ENCODE peak calls at places on chromosomes 12 and 14, in seven cellular contexts. Q is heart left ventricle; X is CD4-positive, alpha-beta memory T cell; O is body of pancreas; V is gastrocnemius medialis; R is SJCRH30; T is pancreas. J is an unnamed sample. For H3K4me1, the result is how much of the 10 kb centered on the place peaks cover.

GRCh38 chr12:38123566-38124246 is 192.9 kb upstream of the ALG10B start:
- DNase-seq in R (no peak), Q (no peak), V (no peak), O (no peak), T (no peak), X (no peak), J (no peak)

GRCh38 chr12:118377891-118378470 is 1.6 kb downstream of the SUDS3 start:
- DNase-seq in O (peak), R (peak), Q (peak), V (no peak), T (peak), X (peak), J (peak)

GRCh38 chr14:65438266-65438933 is 25.9 kb downstream of the FUT8 start:
- DNase-seq in V (no peak), O (no peak), R (no peak), X (no peak), T (no peak), Q (no peak), J (no peak)

GRCh38 chr12:51371295-51371953 is 19.8 kb downstream of the GALNT6 start:
- DNase-seq in O (peak), R (peak), Q (peak), X (no peak), V (peak), T (no peak), J (no peak)

GRCh38 chr14:79916281-79916680 is 295.0 kb downstream of the DIO2 start:
- DNase-seq in R (no peak), X (no peak), V (no peak), O (no peak), Q (no peak), T (no peak), J (no peak)

GRCh38 chr14:101120636-101121398 is 217.3 kb upstream of the RTL1 start:
- DNase-seq in R (peak), V (no peak), O (peak), Q (peak), X (no peak), T (peak), J (no peak)

GRCh38 chr12:58310368-58310767 is 369.0 kb downstream of the ATP23 start:
- DNase-seq in T (no peak), R (peak), X (no peak), O (no peak), V (no peak), Q (no peak), J (no peak)

GRCh38 chr12:112381421-112381897 is 772 bp downstream of the HECTD4 start:
- DNase-seq in V (no peak), X (no peak), T (peak), R (peak), O (peak), Q (peak), J (peak)

GRCh38 chr12:63897931-63898330 is 53.4 kb downstream of the SRGAP1 start:
- DNase-seq in Q (peak), T (no peak), R (no peak), V (no peak), X (no peak), O (peak), J (no peak)

DNA sequence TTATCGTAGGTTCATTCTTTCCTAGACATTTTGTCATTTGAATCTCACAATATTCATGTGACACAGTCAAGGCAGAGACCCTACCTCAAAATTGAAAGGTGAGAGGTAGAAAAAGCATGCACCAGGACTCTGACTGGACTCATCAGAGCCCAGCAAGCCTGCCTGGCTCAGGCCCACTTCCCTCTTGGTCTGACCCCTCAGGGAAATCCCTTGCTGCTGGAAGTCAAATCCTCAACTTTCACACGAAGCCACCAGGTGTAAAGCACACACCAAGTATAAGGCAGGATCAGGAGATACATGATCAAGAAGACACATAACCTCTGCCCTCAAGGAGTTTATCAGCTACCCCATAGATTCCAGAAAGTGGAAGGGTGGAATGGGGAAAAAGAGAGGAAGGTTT is 18.8 kb downstream of the NIN start:
- DNase-seq in X (no peak), O (no peak), T (no peak), Q (no peak), R (no peak), V (no peak), J (no peak)
- H3K4me1 ChIP-seq in X (under half), O (under half), T (under half), Q (under half), R (under half), V (under half), J (under half)

GRCh38 chr12:49827351-49828099 is 688 bp downstream of the NCKAP5L start:
- DNase-seq in V (peak), Q (peak), T (peak), X (peak), O (peak), R (peak), J (peak)
- H3K4me1 ChIP-seq in V (under half), Q (half or more), T (under half), X (under half), O (under half), R (under half), J (under half)

DNA sequence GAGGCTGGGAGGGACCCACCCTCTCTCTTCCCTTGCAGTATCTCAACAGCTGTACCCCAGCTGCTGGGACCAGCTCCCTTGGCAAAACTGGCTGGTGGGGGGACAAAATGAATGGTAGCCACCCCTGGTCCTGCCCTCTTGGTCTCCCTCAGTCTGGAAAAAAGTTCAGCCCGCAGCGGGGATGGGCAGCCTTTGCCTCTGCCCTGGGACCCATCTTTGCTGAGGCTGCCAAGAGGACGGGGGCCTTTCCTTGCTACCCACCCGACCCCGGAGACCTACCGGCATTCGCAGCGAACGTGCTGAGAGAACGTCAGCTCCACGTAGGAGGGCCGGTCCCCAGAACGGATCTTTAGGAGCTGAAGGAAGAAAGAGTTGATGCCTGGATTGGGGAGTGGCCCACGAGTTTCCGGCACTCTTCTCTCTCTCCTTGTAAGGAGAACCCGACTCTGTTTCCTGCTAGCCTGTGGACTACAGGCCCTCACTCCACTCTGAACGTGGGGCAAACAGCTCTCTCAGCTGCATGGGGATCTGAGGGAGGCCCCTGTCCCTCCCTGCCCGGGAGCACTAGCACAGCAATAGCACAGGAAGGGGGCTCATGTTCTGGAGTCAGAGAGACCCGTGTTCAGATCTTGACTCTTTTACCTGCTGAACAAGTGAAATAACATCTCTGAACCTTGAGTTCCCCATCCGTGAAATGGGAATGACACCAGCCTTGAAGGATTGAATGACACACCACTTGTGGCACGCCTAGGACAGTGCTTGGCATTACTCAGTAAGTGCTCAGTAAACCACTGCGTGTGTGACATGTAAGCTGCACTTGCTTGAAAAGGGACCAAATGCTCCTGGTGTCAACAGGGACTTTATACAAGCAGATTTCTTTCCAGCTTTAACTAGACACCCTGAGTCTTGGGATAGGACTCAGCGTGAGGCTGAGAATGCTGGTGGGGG is 6.9 kb downstream of the PGF start:
- DNase-seq in R (no peak), V (no peak), X (no peak), T (no peak), Q (no peak), O (no peak), J (no peak)
- H3K4me1 ChIP-seq in R (under half), V (under half), X (under half), T (under half), Q (under half), O (under half), J (under half)

GRCh38 chr14:94787092-94787491 is 17.2 kb upstream of the GSC start:
- DNase-seq in X (no peak), Q (no peak), R (peak), V (no peak), O (no peak), T (no peak), J (no peak)
- H3K4me1 ChIP-seq in X (under half), Q (under half), R (under half), V (under half), O (under half), T (under half), J (under half)

DNA sequence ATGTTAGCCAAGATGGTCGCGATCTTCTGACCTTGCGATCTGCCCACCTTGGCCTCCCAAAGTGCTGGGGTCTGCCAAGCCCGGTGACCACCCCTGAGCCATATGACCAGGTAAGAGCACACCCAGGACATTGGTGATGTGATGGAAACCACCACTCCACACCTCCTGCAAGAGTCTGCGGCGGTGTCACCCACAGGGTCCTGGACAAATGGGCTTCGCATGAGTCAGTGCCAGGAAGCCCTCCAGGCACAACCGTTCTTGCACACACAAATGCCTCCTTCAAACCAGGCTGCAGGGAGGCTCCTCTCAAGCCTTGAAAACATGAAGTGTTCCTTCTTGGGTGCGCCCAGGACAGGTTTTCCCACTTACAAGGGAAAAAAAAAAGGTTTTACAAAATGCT is 16.6 kb downstream of the PITPNM2 start:
- DNase-seq in T (no peak), O (no peak), X (no peak), Q (no peak), V (no peak), R (no peak), J (no peak)
- H3K4me1 ChIP-seq in T (under half), O (under half), X (under half), Q (under half), V (under half), R (under half), J (under half)

GRCh38 chr14:102565331-102565887 is 27.0 kb upstream of the RCOR1 start:
- DNase-seq in T (no peak), O (peak), X (no peak), Q (no peak), R (no peak), V (no peak), J (no peak)

GRCh38 chr14:102558566-102558965 is 33.9 kb upstream of the RCOR1 start:
- DNase-seq in O (no peak), Q (no peak), R (no peak), T (no peak), V (no peak), X (no peak), J (no peak)

GRCh38 chr14:102556098-102556677 is 36.3 kb upstream of the RCOR1 start:
- DNase-seq in Q (no peak), O (no peak), V (no peak), T (no peak), X (no peak), R (no peak), J (no peak)

GRCh38 chr14:102557434-102558226 is 34.8 kb upstream of the RCOR1 start:
- DNase-seq in O (no peak), Q (no peak), R (no peak), X (no peak), V (no peak), T (no peak), J (no peak)

GRCh38 chr14:102560436-102561261 is 31.8 kb upstream of the RCOR1 start:
- DNase-seq in Q (no peak), R (peak), X (no peak), V (no peak), T (no peak), O (no peak), J (no peak)
- H3K4me1 ChIP-seq in Q (under half), R (under half), X (under half), V (under half), T (under half), O (under half), J (under half)

GRCh38 chr14:23142826-23143225 is 23.8 kb upstream of the CEBPE start:
- DNase-seq in O (no peak), T (no peak), Q (no peak), X (no peak), V (no peak), R (no peak), J (no peak)
- H3K4me1 ChIP-seq in O (under half), T (under half), Q (under half), X (under half), V (half or more), R (under half), J (under half)